ENCODE peak calls at places on chromosomes 13 and 19, in four cellular contexts. R is mucosa of descending colon, E is psoas muscle, W is epithelial cell of proximal tubule. S is an unnamed sample.

GRCh38 chr19:17306285-17306714 is 628 bp downstream of the MRPL34 start:
- DNase-seq in R (no peak), E (no peak), W (no peak), S (no peak)

GRCh38 chr19:39054091-39054470 is 21.7 kb upstream of the FBXO27 start:
- DNase-seq in R (no peak), E (no peak), W (no peak), S (no peak)

GRCh38 chr13:110308377-110309158 is 1.5 kb downstream of the COL4A2 start:
- DNase-seq in R (no peak), E (no peak), W (no peak), S (no peak)

GRCh38 chr13:38883783-38884182 is 106.8 kb downstream of the STOML3 start:
- DNase-seq in R (no peak), E (no peak), W (no peak), S (no peak)

GRCh38 chr19:43636121-43636683 is 3.4 kb downstream of the CADM4 start:
- DNase-seq in R (no peak), E (no peak), W (no peak), S (no peak)

GRCh38 chr13:30346789-30347167 is 39.4 kb upstream of the KATNAL1 start:
- DNase-seq in R (no peak), E (no peak), W (no peak), S (no peak)

GRCh38 chr19:41427647-41428480 is 690 bp upstream of the B3GNT8 start:
- DNase-seq in R (peak), E (peak), W (no peak), S (peak)

GRCh38 chr13:94608586-94608985 is 6.9 kb downstream of the GPR180 start:
- DNase-seq in R (no peak), E (no peak), W (no peak), S (no peak)

GRCh38 chr19:13930402-13930801 is 7.8 kb downstream of the PODNL1 start:
- DNase-seq in R (no peak), E (no peak), W (no peak), S (no peak)

GRCh38 chr19:33438016-33438671 is 64.6 kb downstream of the CEBPG start:
- DNase-seq in R (peak), E (no peak), W (no peak), S (peak)

GRCh38 chr19:21383980-21384582 is 12.9 kb upstream of the ZNF493 start:
- DNase-seq in R (no peak), E (no peak), W (no peak), S (no peak)

GRCh38 chr13:31160857-31161582 is 684 bp downstream of the HSPH1 start:
- DNase-seq in R (peak), E (peak), W (no peak), S (peak)

GRCh38 chr19:16325161-16325527 is 518 bp downstream of the KLF2 start:
- DNase-seq in R (peak), E (peak), W (no peak), S (peak)

GRCh38 chr13:27403252-27403678 is 21.2 kb upstream of the GTF3A start:
- DNase-seq in R (no peak), E (no peak), W (peak), S (no peak)

GRCh38 chr19:32646556-32646955 is 28.4 kb downstream of the ANKRD27 start:
- DNase-seq in R (no peak), E (no peak), W (no peak), S (no peak)

GRCh38 chr13:90750957-90751356 is 596.5 kb upstream of the MIR17HG start:
- DNase-seq in R (no peak), E (no peak), W (no peak), S (no peak)

GRCh38 chr19:46766569-46767317 is 20.5 kb upstream of the STRN4 start:
- DNase-seq in R (peak), E (peak), W (no peak), S (peak)

GRCh38 chr19:49863935-49864320 is 3.4 kb downstream of the PNKP start:
- DNase-seq in R (peak), E (no peak), W (no peak), S (no peak)

GRCh38 chr19:46080561-46080960 is 39.8 kb upstream of the IGFL4 start:
- DNase-seq in R (no peak), E (no peak), W (peak), S (no peak)

GRCh38 chr19:44753932-44754742 is 5.6 kb downstream of the BCL3 start:
- DNase-seq in R (peak), E (peak), W (no peak), S (no peak)

GRCh38 chr19:6392219-6393073 is 518 bp downstream of the GTF2F1 start:
- DNase-seq in R (no peak), E (no peak), W (no peak), S (no peak)

GRCh38 chr13:36822786-36823185 is 3.8 kb downstream of the RFXAP start:
- DNase-seq in R (no peak), E (no peak), W (no peak), S (no peak)

GRCh38 chr19:12668937-12669271 is 2.3 kb downstream of the WDR83 start:
- DNase-seq in R (peak), E (peak), W (no peak), S (peak)

GRCh38 chr19:3320354-3320670 is 46.1 kb upstream of the NFIC start:
- DNase-seq in R (no peak), E (no peak), W (no peak), S (no peak)

GRCh38 chr19:13640611-13641010 is 123.7 kb upstream of the MRI1 start:
- DNase-seq in R (no peak), E (no peak), W (no peak), S (no peak)

GRCh38 chr19:3494559-3494958 is 5.9 kb downstream of the DOHH start:
- DNase-seq in R (no peak), E (no peak), W (no peak), S (no peak)

GRCh38 chr13:113926301-113926761 is 47.5 kb downstream of the C13orf46 start:
- DNase-seq in R (no peak), E (no peak), W (no peak), S (no peak)

GRCh38 chr19:12766051-12766521 is 9.3 kb downstream of the HOOK2 start:
- DNase-seq in R (peak), E (peak), W (no peak), S (peak)

GRCh38 chr19:58569943-58570670 is 3.0 kb downstream of the MZF1 start:
- DNase-seq in R (peak), E (peak), W (no peak), S (no peak)

GRCh38 chr13:73228546-73228945 is 169.7 kb downstream of the KLF5 start:
- DNase-seq in R (no peak), E (no peak), W (no peak), S (no peak)

GRCh38 chr19:6501740-6502648 is at the start of gene TUBB4A:
- DNase-seq in R (peak), E (peak), W (no peak), S (peak)

GRCh38 chr19:40471111-40471510 is 4.3 kb downstream of the SPTBN4 start:
- DNase-seq in R (no peak), E (no peak), W (no peak), S (no peak)

GRCh38 chr19:54208784-54209057 is 8.1 kb downstream of the RPS9 start:
- DNase-seq in R (no peak), E (no peak), W (no peak), S (no peak)

GRCh38 chr13:29679357-29680050 is 84.0 kb upstream of the SLC7A1 start:
- DNase-seq in R (no peak), E (peak), W (no peak), S (no peak)

GRCh38 chr19:42555317-42555716 is 27.0 kb upstream of the CEACAM1 start:
- DNase-seq in R (peak), E (no peak), W (no peak), S (no peak)

GRCh38 chr13:33744589-33745369 is 73.2 kb upstream of the RFC3 start:
- DNase-seq in R (no peak), E (no peak), W (no peak), S (no peak)

GRCh38 chr19:11166281-11167142 is 10.9 kb upstream of the SPC24 start:
- DNase-seq in R (peak), E (peak), W (no peak), S (no peak)

GRCh38 chr13:75749407-75749806 is 113.3 kb downstream of the LMO7 start:
- DNase-seq in R (no peak), E (peak), W (no peak), S (no peak)

GRCh38 chr19:5150902-5151741 is 182.2 kb downstream of the KDM4B start:
- DNase-seq in R (peak), E (no peak), W (no peak), S (peak)
- TF ChIP-seq CTCF in R (no peak), E (no peak), W (no peak), S (peak)

GRCh38 chr13:98775386-98775785 is 22.9 kb upstream of the SLC15A1 start:
- DNase-seq in R (no peak), E (no peak), W (no peak), S (no peak)

GRCh38 chr13:98773921-98774320 is 21.4 kb upstream of the SLC15A1 start:
- DNase-seq in R (no peak), E (no peak), W (no peak), S (no peak)

GRCh38 chr13:98771838-98772611 is 19.6 kb upstream of the SLC15A1 start:
- DNase-seq in R (no peak), E (no peak), W (peak), S (no peak)

GRCh38 chr13:98774776-98775175 is 22.3 kb upstream of the SLC15A1 start:
- DNase-seq in R (no peak), E (no peak), W (no peak), S (no peak)

DNA sequence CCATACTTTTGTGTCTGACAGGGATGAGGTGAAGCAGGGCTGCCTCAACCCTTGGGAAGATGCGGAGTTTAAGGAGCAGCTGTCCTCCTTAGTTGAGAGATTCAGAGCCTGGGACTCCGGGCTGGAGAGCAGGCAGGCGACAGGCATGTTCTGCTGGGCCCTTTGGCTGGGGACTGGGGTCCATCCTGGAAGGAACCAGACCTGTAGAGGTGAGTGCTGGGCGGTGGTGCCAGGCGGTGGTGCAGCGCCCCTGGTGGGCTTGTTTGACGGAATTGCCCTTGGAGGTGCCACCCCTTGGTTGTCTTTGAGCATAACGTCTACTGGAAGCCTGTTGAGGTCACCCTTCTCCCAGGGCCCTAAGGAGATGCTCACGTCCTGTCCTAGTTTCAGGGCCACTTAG is 20.6 kb upstream of the SLC15A1 start:
- DNase-seq in R (no peak), E (no peak), W (no peak), S (no peak)
- TF ChIP-seq CTCF in R (no peak), E (no peak), W (no peak), S (no peak)

GRCh38 chr13:51262501-51263211 is 40.5 kb downstream of the FAM124A start:
- DNase-seq in R (no peak), E (no peak), W (no peak), S (no peak)
- TF ChIP-seq CTCF in R (no peak), E (no peak), W (peak), S (peak)

GRCh38 chr19:48000846-48001245 is 6.4 kb downstream of the ELSPBP1 start:
- DNase-seq in R (no peak), E (no peak), W (no peak), S (no peak)

GRCh38 chr19:48004236-48004635 is 9.8 kb downstream of the ELSPBP1 start:
- DNase-seq in R (no peak), E (no peak), W (no peak), S (no peak)

GRCh38 chr19:48010932-48011758 is 16.7 kb downstream of the ELSPBP1 start:
- DNase-seq in R (no peak), E (no peak), W (no peak), S (no peak)

DNA sequence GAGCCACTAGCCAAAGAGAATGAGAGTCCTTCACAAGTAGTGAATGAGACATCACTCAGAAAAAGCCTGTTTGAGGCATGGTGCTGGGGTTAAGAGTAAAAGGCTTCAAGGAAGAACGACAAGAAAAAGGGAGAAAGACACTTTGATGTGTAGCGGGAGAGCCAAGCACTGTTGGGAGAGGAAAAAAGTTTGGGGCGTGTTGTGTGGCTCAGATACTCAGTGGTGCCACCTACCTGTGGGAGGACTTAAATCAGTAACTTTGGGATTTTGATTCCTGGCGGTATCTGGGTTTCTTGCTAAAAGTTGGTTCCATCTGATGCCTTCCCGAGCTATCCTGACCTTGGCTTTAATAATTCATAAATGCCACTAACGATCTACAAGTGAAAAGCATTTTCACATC is 12.3 kb downstream of the ELSPBP1 start:
- DNase-seq in R (no peak), E (no peak), W (no peak), S (no peak)
- TF ChIP-seq CTCF in R (no peak), E (no peak), W (peak), S (no peak)

GRCh38 chr19:51325161-51325979 is 13.9 kb downstream of the IGLON5 start:
- DNase-seq in R (no peak), E (no peak), W (no peak), S (no peak)

GRCh38 chr19:51329411-51329810 is 12.5 kb downstream of the VSIG10L start:
- DNase-seq in R (no peak), E (no peak), W (no peak), S (no peak)

GRCh38 chr19:51330366-51330765 is 11.6 kb downstream of the VSIG10L start:
- DNase-seq in R (no peak), E (no peak), W (no peak), S (no peak)

GRCh38 chr19:51326216-51327065 is 15.0 kb downstream of the IGLON5 start:
- DNase-seq in R (no peak), E (no peak), W (no peak), S (no peak)

GRCh38 chr19:51327066-51327985 is 14.6 kb downstream of the VSIG10L start:
- DNase-seq in R (no peak), E (peak), W (no peak), S (peak)
- TF ChIP-seq CTCF in R (no peak), E (no peak), W (peak), S (no peak)

DNA sequence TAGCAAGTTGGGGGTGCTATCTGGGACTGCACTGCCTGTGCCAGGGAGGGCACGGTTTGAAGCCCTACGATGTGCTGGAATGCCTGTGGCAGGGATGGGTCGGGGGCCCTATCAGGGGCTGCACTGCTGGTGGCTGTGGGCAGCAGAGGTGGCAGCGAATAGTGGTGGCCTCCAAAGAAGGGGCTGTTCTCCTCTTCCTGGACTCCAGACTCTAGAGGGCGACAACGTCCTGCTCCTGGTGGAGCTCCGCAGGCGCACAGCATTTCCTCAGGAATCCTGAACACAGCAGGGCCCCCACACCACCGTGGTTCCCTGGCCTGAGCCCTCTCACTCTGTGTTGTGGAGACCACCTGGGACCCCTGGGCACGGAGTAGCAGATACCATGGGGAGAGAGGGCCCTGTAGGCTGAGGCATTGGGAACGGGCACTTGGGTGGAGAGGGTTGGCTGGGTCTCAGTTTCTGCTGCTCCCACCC is 145.6 kb downstream of the TNFRSF19 start:
- DNase-seq in R (no peak), E (no peak), W (no peak), S (peak)
- TF ChIP-seq CTCF in R (no peak), E (no peak), W (peak), S (no peak)

GRCh38 chr13:86974995-86975328 is 696.2 kb upstream of the SLITRK5 start:
- DNase-seq in R (no peak), E (no peak), W (no peak), S (no peak)
- TF ChIP-seq CTCF in R (no peak), E (no peak), W (peak), S (no peak)

GRCh38 chr19:18419195-18419698 is at the start of gene SSBP4:
- DNase-seq in R (peak), E (peak), W (no peak), S (peak)
- TF ChIP-seq CTCF in R (peak), E (peak), W (no peak), S (peak)

GRCh38 chr13:111344471-111345191 is 24.2 kb downstream of the TEX29 start:
- DNase-seq in R (no peak), E (peak), W (no peak), S (peak)
- TF ChIP-seq CTCF in R (no peak), E (peak), W (no peak), S (peak)